ENCODE peak calls at places on chromosome 1, in four cellular contexts. K, R, D and P are unnamed samples.

GRCh38 chr1:15807121-15807520 is 328 bp downstream of the UQCRHL start:
- DNase-seq in K (no peak), R (no peak), D (no peak), P (no peak)

GRCh38 chr1:156848461-156849150 is 10.3 kb downstream of the INSRR start:
- DNase-seq in K (peak), R (no peak), D (peak), P (no peak)

GRCh38 chr1:65063025-65063424 is 85.0 kb upstream of the AK4 start:
- DNase-seq in K (no peak), R (no peak), D (no peak), P (no peak)

GRCh38 chr1:183956559-183957188 is 80.9 kb downstream of the COLGALT2 start:
- DNase-seq in K (peak), R (no peak), D (no peak), P (peak)

GRCh38 chr1:12480748-12481362 is 137.2 kb downstream of the DHRS3 start:
- DNase-seq in K (peak), R (peak), D (peak), P (peak)

GRCh38 chr1:48859429-48859828 is 82.7 kb upstream of the BEND5 start:
- DNase-seq in K (peak), R (no peak), D (no peak), P (peak)

GRCh38 chr1:151701515-151701914 is 15.1 kb downstream of the CELF3 start:
- DNase-seq in K (no peak), R (no peak), D (no peak), P (no peak)

GRCh38 chr1:211548321-211549091 is 30.5 kb downstream of the SLC30A1 start:
- DNase-seq in K (no peak), R (no peak), D (peak), P (no peak)

GRCh38 chr1:71522721-71523120 is 441.9 kb upstream of the ZRANB2 start:
- DNase-seq in K (no peak), R (no peak), D (no peak), P (peak)

GRCh38 chr1:20578721-20579380 is 10.0 kb upstream of the CDA start:
- DNase-seq in K (peak), R (no peak), D (no peak), P (peak)

GRCh38 chr1:18200136-18200717 is 92.6 kb downstream of the IGSF21 start:
- DNase-seq in K (no peak), R (no peak), D (no peak), P (no peak)

GRCh38 chr1:235244969-235245592 is 82.9 kb downstream of the ARID4B start:
- DNase-seq in K (no peak), R (no peak), D (no peak), P (no peak)

GRCh38 chr1:195516036-195516435 is 1092.2 kb downstream of the KCNT2 start:
- DNase-seq in K (no peak), R (no peak), D (no peak), P (no peak)

GRCh38 chr1:241408170-241408569 is 51.2 kb upstream of the RGS7 start:
- DNase-seq in K (no peak), R (no peak), D (peak), P (peak)

GRCh38 chr1:9338354-9339250 is 45.9 kb downstream of the SPSB1 start:
- DNase-seq in K (no peak), R (no peak), D (peak), P (no peak)

DNA sequence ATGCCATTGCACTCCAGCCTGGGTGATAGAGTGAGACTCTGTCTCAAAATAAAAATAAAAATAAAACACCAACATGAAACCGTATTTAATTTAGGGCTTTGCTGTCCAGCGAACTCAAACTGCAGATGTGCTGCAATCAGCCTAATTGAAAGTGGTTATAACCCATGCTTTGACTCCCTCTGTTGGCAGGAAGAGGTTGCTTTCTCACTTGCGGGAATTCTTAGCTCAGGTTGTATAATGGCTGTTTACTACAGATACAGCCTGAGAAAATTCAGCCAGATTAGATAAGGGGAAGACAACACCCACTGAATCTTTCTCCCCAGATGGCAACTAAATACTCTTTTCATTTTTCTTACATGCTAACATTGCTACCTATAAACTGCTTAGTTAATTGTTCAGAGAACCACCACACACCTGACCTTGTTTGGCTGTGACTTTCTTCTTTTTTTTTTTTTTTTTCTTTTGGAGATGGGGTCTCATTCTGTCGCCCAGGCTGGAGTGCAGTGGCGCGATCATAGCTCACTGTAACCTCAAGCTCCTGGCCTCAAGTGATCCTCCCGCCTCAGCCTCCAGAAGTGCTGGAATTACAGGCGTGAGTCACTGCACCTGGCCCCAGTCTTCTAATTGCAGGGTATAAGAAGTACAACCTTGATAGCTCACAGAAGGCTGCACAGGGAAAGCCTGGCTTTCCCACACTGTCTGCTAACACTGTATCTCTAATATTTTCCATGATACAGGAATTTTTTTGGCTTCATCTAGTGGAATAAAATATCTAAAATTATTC is 34.6 kb downstream of the DNTTIP2 start:
- DNase-seq in K (peak), R (peak), D (peak), P (peak)
- H3K4me2 ChIP-seq in K (no peak), R (peak), D (peak), P (no peak)

GRCh38 chr1:236421022-236421421 is 26.9 kb downstream of the EDARADD start:
- DNase-seq in K (peak), R (peak), D (peak), P (no peak)

GRCh38 chr1:236426215-236426614 is 32.1 kb downstream of the EDARADD start:
- DNase-seq in K (no peak), R (no peak), D (no peak), P (no peak)

GRCh38 chr1:236422517-236422876 is 28.4 kb downstream of the EDARADD start:
- DNase-seq in K (no peak), R (no peak), D (no peak), P (no peak)

GRCh38 chr1:236421850-236422516 is 27.9 kb downstream of the EDARADD start:
- DNase-seq in K (no peak), R (no peak), D (no peak), P (no peak)

GRCh38 chr1:236425031-236425663 is 31.1 kb downstream of the EDARADD start:
- DNase-seq in K (no peak), R (peak), D (no peak), P (no peak)
- H3K4me2 ChIP-seq in K (no peak), R (no peak), D (no peak), P (no peak)

DNA sequence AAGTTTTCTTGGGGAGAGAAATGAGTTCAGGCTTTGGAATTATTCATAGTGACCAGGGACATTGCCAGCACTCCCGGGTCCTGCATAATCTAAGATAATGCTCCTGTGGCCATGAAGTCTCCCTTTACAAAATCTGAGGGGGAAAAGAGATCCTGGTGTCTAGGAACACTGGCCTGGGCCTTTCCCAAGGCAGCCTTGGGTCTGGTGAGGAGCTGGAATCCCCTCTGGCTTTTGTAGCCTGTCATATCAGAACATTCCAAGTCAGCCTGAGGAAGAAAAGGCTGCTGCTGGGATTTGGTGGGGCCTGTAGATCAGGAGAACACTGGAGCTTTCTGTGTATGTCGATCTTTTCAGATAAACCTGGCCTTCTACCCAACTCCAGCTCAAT is 1.6 kb upstream of the ARID1A start:
- DNase-seq in K (no peak), R (no peak), D (peak), P (no peak)
- H3K4me2 ChIP-seq in K (peak), R (peak), D (peak), P (peak)

GRCh38 chr1:1614954-1615255 is 395 bp upstream of the MIB2 start:
- DNase-seq in K (no peak), R (no peak), D (no peak), P (no peak)

GRCh38 chr1:1609822-1610485 is 5.3 kb upstream of the MIB2 start:
- DNase-seq in K (no peak), R (no peak), D (no peak), P (no peak)

GRCh38 chr1:1613509-1614082 is 1.7 kb upstream of the MIB2 start:
- DNase-seq in K (no peak), R (no peak), D (no peak), P (no peak)

GRCh38 chr1:1614204-1614953 is 921 bp upstream of the MIB2 start:
- DNase-seq in K (peak), R (no peak), D (peak), P (peak)

DNA sequence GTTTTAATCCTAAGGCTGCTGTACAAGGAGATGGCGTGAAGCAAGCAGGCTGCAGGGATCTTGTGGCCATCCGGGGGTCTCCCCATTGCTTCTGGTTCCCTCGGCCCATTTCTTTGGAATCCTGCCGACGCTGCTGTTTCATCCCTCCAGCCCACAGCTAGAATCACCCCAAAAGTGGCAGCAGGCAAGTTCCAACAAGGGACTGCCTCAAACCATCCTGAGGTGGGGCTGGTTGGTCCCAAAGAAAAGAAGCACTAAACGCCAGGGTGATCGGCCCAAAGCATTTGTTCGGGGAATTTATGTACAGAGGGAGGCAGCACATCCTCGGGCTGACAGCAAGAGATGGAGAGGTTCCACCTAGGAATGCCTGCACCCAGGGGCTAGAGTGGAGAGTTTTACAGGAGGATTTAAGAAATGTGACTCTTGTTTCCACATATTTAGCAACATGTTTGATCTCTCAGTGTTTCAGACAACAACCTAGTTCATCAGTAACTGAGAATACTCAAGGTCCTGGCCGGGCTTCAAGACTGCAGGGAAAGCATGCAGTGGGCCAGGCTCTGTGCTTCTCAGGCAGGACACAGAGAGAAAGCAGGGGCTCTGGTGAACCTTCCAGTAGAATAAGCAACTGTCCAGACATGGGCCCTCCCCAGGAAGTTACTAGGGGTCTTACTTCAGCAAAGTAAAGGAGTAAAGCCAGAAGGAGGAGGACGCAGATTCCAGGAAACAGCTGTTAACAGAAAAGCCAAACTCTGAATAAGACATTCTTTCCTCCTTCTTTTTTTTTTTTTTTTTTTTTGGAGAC is 4.3 kb upstream of the MIB2 start:
- DNase-seq in K (no peak), R (no peak), D (no peak), P (no peak)
- H3K4me2 ChIP-seq in K (no peak), R (no peak), D (no peak), P (no peak)